ENCODE peak calls at places on chromosomes 2 and 18, in ten cellular contexts. One of them, this sample, is unnamed.

GRCh38 chr2:128520787-128521186 is 202.1 kb upstream of the HS6ST1 start:
- DNase-seq in dermis blood vessel endothelial cell: no peak
- DNase-seq in left lung: no peak
- DNase-seq in tibial artery: no peak
- DNase-seq in osteocyte: no peak
- DNase-seq in NCI-H1694 treated with DMSO at 0.1 percent for 48 hours: no peak
- DNase-seq in endothelial cell: no peak
- DNase-seq in stomach: no peak
- DNase-seq in hepatic stellate cell: no peak
- DNase-seq in posterior cingulate gyrus: no peak
- DNase-seq in this sample: no peak

GRCh38 chr2:75545917-75546316 is 14.8 kb downstream of the EVA1A start:
- DNase-seq in dermis blood vessel endothelial cell: no peak
- DNase-seq in left lung: no peak
- DNase-seq in tibial artery: no peak
- DNase-seq in osteocyte: no peak
- DNase-seq in NCI-H1694 treated with DMSO at 0.1 percent for 48 hours: no peak
- DNase-seq in endothelial cell: no peak
- DNase-seq in stomach: no peak
- DNase-seq in hepatic stellate cell: no peak
- DNase-seq in posterior cingulate gyrus: no peak
- DNase-seq in this sample: no peak

GRCh38 chr2:239927424-239927981 is 97.6 kb downstream of the NDUFA10 start:
- DNase-seq in dermis blood vessel endothelial cell: peak
- DNase-seq in left lung: peak
- DNase-seq in tibial artery: no peak
- DNase-seq in osteocyte: peak
- DNase-seq in NCI-H1694 treated with DMSO at 0.1 percent for 48 hours: no peak
- DNase-seq in endothelial cell: no peak
- DNase-seq in stomach: peak
- DNase-seq in hepatic stellate cell: peak
- DNase-seq in posterior cingulate gyrus: peak
- DNase-seq in this sample: peak

GRCh38 chr2:46568212-46569009 is 89.0 kb downstream of the TMEM247 start:
- DNase-seq in dermis blood vessel endothelial cell: no peak
- DNase-seq in left lung: no peak
- DNase-seq in tibial artery: no peak
- DNase-seq in osteocyte: no peak
- DNase-seq in NCI-H1694 treated with DMSO at 0.1 percent for 48 hours: no peak
- DNase-seq in endothelial cell: no peak
- DNase-seq in stomach: no peak
- DNase-seq in hepatic stellate cell: no peak
- DNase-seq in posterior cingulate gyrus: no peak
- DNase-seq in this sample: no peak

GRCh38 chr2:236769981-236770671 is 200.5 kb downstream of the ACKR3 start:
- DNase-seq in dermis blood vessel endothelial cell: peak
- DNase-seq in left lung: no peak
- DNase-seq in tibial artery: no peak
- DNase-seq in osteocyte: no peak
- DNase-seq in NCI-H1694 treated with DMSO at 0.1 percent for 48 hours: no peak
- DNase-seq in endothelial cell: no peak
- DNase-seq in stomach: no peak
- DNase-seq in hepatic stellate cell: no peak
- DNase-seq in posterior cingulate gyrus: peak
- DNase-seq in this sample: no peak

GRCh38 chr2:182818541-182819308 is 47.7 kb downstream of the FRZB start:
- DNase-seq in dermis blood vessel endothelial cell: no peak
- DNase-seq in left lung: no peak
- DNase-seq in tibial artery: no peak
- DNase-seq in osteocyte: no peak
- DNase-seq in NCI-H1694 treated with DMSO at 0.1 percent for 48 hours: peak
- DNase-seq in endothelial cell: no peak
- DNase-seq in stomach: no peak
- DNase-seq in hepatic stellate cell: no peak
- DNase-seq in posterior cingulate gyrus: no peak
- DNase-seq in this sample: no peak

GRCh38 chr2:160332318-160332717 is 132.2 kb upstream of the ITGB6 start:
- DNase-seq in dermis blood vessel endothelial cell: peak
- DNase-seq in left lung: no peak
- DNase-seq in tibial artery: peak
- DNase-seq in osteocyte: no peak
- DNase-seq in NCI-H1694 treated with DMSO at 0.1 percent for 48 hours: no peak
- DNase-seq in endothelial cell: peak
- DNase-seq in stomach: no peak
- DNase-seq in hepatic stellate cell: peak
- DNase-seq in posterior cingulate gyrus: no peak
- DNase-seq in this sample: no peak

GRCh38 chr2:20611077-20611843 is 39.6 kb downstream of the HS1BP3 start:
- DNase-seq in dermis blood vessel endothelial cell: peak
- DNase-seq in left lung: peak
- DNase-seq in tibial artery: peak
- DNase-seq in osteocyte: no peak
- DNase-seq in NCI-H1694 treated with DMSO at 0.1 percent for 48 hours: no peak
- DNase-seq in endothelial cell: peak
- DNase-seq in stomach: peak
- DNase-seq in hepatic stellate cell: peak
- DNase-seq in posterior cingulate gyrus: peak
- DNase-seq in this sample: no peak

GRCh38 chr2:44286884-44287638 is 11.8 kb downstream of the SLC3A1 start:
- DNase-seq in dermis blood vessel endothelial cell: no peak
- DNase-seq in left lung: no peak
- DNase-seq in tibial artery: no peak
- DNase-seq in osteocyte: no peak
- DNase-seq in NCI-H1694 treated with DMSO at 0.1 percent for 48 hours: no peak
- DNase-seq in endothelial cell: no peak
- DNase-seq in stomach: peak
- DNase-seq in hepatic stellate cell: no peak
- DNase-seq in posterior cingulate gyrus: no peak
- DNase-seq in this sample: no peak

GRCh38 chr2:145845207-145845894 is 1325.4 kb upstream of the ZEB2 start:
- DNase-seq in dermis blood vessel endothelial cell: no peak
- DNase-seq in left lung: no peak
- DNase-seq in tibial artery: no peak
- DNase-seq in osteocyte: no peak
- DNase-seq in NCI-H1694 treated with DMSO at 0.1 percent for 48 hours: no peak
- DNase-seq in endothelial cell: no peak
- DNase-seq in stomach: no peak
- DNase-seq in hepatic stellate cell: no peak
- DNase-seq in posterior cingulate gyrus: no peak
- DNase-seq in this sample: no peak

GRCh38 chr2:238339814-238340213 is 19.5 kb downstream of the TRAF3IP1 start:
- DNase-seq in dermis blood vessel endothelial cell: no peak
- DNase-seq in left lung: peak
- DNase-seq in tibial artery: no peak
- DNase-seq in osteocyte: no peak
- DNase-seq in NCI-H1694 treated with DMSO at 0.1 percent for 48 hours: no peak
- DNase-seq in endothelial cell: no peak
- DNase-seq in stomach: no peak
- DNase-seq in hepatic stellate cell: no peak
- DNase-seq in posterior cingulate gyrus: no peak
- DNase-seq in this sample: peak

GRCh38 chr2:217256261-217256660 is 396.4 kb upstream of the TNP1 start:
- DNase-seq in dermis blood vessel endothelial cell: no peak
- DNase-seq in left lung: no peak
- DNase-seq in tibial artery: no peak
- DNase-seq in osteocyte: no peak
- DNase-seq in NCI-H1694 treated with DMSO at 0.1 percent for 48 hours: no peak
- DNase-seq in endothelial cell: no peak
- DNase-seq in stomach: no peak
- DNase-seq in hepatic stellate cell: no peak
- DNase-seq in posterior cingulate gyrus: no peak
- DNase-seq in this sample: no peak

GRCh38 chr2:60445684-60446184 is 107.7 kb downstream of the BCL11A start:
- DNase-seq in dermis blood vessel endothelial cell: no peak
- DNase-seq in left lung: no peak
- DNase-seq in tibial artery: no peak
- DNase-seq in osteocyte: no peak
- DNase-seq in NCI-H1694 treated with DMSO at 0.1 percent for 48 hours: peak
- DNase-seq in endothelial cell: no peak
- DNase-seq in stomach: no peak
- DNase-seq in hepatic stellate cell: no peak
- DNase-seq in posterior cingulate gyrus: no peak
- DNase-seq in this sample: no peak

GRCh38 chr2:120442923-120443571 is 97.1 kb downstream of the INHBB start:
- DNase-seq in dermis blood vessel endothelial cell: no peak
- DNase-seq in left lung: peak
- DNase-seq in tibial artery: no peak
- DNase-seq in osteocyte: no peak
- DNase-seq in NCI-H1694 treated with DMSO at 0.1 percent for 48 hours: no peak
- DNase-seq in endothelial cell: peak
- DNase-seq in stomach: peak
- DNase-seq in hepatic stellate cell: peak
- DNase-seq in posterior cingulate gyrus: peak
- DNase-seq in this sample: no peak

GRCh38 chr18:45464619-45465018 is 150.7 kb upstream of the SLC14A2 start:
- DNase-seq in dermis blood vessel endothelial cell: no peak
- DNase-seq in left lung: no peak
- DNase-seq in tibial artery: no peak
- DNase-seq in osteocyte: no peak
- DNase-seq in NCI-H1694 treated with DMSO at 0.1 percent for 48 hours: peak
- DNase-seq in endothelial cell: no peak
- DNase-seq in stomach: no peak
- DNase-seq in hepatic stellate cell: no peak
- DNase-seq in posterior cingulate gyrus: peak
- DNase-seq in this sample: no peak

GRCh38 chr2:228847684-228848083 is 423.4 kb downstream of the PID1 start:
- DNase-seq in dermis blood vessel endothelial cell: no peak
- DNase-seq in left lung: no peak
- DNase-seq in tibial artery: no peak
- DNase-seq in osteocyte: no peak
- DNase-seq in NCI-H1694 treated with DMSO at 0.1 percent for 48 hours: no peak
- DNase-seq in endothelial cell: no peak
- DNase-seq in stomach: no peak
- DNase-seq in hepatic stellate cell: no peak
- DNase-seq in posterior cingulate gyrus: no peak
- DNase-seq in this sample: no peak

GRCh38 chr2:71779306-71779855 is 326.0 kb downstream of the DYSF start:
- DNase-seq in dermis blood vessel endothelial cell: no peak
- DNase-seq in left lung: no peak
- DNase-seq in tibial artery: no peak
- DNase-seq in osteocyte: peak
- DNase-seq in NCI-H1694 treated with DMSO at 0.1 percent for 48 hours: no peak
- DNase-seq in endothelial cell: no peak
- DNase-seq in stomach: no peak
- DNase-seq in hepatic stellate cell: no peak
- DNase-seq in posterior cingulate gyrus: no peak
- DNase-seq in this sample: no peak

GRCh38 chr2:12948231-12948962 is 231.7 kb downstream of the TRIB2 start:
- DNase-seq in dermis blood vessel endothelial cell: peak
- DNase-seq in left lung: no peak
- DNase-seq in tibial artery: no peak
- DNase-seq in osteocyte: no peak
- DNase-seq in NCI-H1694 treated with DMSO at 0.1 percent for 48 hours: no peak
- DNase-seq in endothelial cell: no peak
- DNase-seq in stomach: no peak
- DNase-seq in hepatic stellate cell: no peak
- DNase-seq in posterior cingulate gyrus: no peak
- DNase-seq in this sample: no peak

GRCh38 chr2:23520256-23520655 is 135.3 kb downstream of the KLHL29 start:
- DNase-seq in dermis blood vessel endothelial cell: no peak
- DNase-seq in left lung: no peak
- DNase-seq in tibial artery: no peak
- DNase-seq in osteocyte: no peak
- DNase-seq in NCI-H1694 treated with DMSO at 0.1 percent for 48 hours: no peak
- DNase-seq in endothelial cell: no peak
- DNase-seq in stomach: no peak
- DNase-seq in hepatic stellate cell: no peak
- DNase-seq in posterior cingulate gyrus: peak
- DNase-seq in this sample: no peak

GRCh38 chr2:206920310-206920709 is 19.0 kb upstream of the CPO start:
- DNase-seq in dermis blood vessel endothelial cell: no peak
- DNase-seq in left lung: no peak
- DNase-seq in tibial artery: no peak
- DNase-seq in osteocyte: no peak
- DNase-seq in NCI-H1694 treated with DMSO at 0.1 percent for 48 hours: no peak
- DNase-seq in endothelial cell: no peak
- DNase-seq in stomach: no peak
- DNase-seq in hepatic stellate cell: no peak
- DNase-seq in posterior cingulate gyrus: no peak
- DNase-seq in this sample: no peak

GRCh38 chr2:159788218-159788617 is 9.8 kb downstream of the CD302 start:
- DNase-seq in dermis blood vessel endothelial cell: no peak
- DNase-seq in left lung: no peak
- DNase-seq in tibial artery: no peak
- DNase-seq in osteocyte: no peak
- DNase-seq in NCI-H1694 treated with DMSO at 0.1 percent for 48 hours: no peak
- DNase-seq in endothelial cell: no peak
- DNase-seq in stomach: no peak
- DNase-seq in hepatic stellate cell: no peak
- DNase-seq in posterior cingulate gyrus: no peak
- DNase-seq in this sample: no peak

GRCh38 chr2:25041307-25041927 is 459 bp upstream of the EFR3B start:
- DNase-seq in dermis blood vessel endothelial cell: peak
- DNase-seq in left lung: peak
- DNase-seq in tibial artery: peak
- DNase-seq in osteocyte: no peak
- DNase-seq in NCI-H1694 treated with DMSO at 0.1 percent for 48 hours: peak
- DNase-seq in endothelial cell: peak
- DNase-seq in stomach: peak
- DNase-seq in hepatic stellate cell: peak
- DNase-seq in posterior cingulate gyrus: peak
- DNase-seq in this sample: peak

GRCh38 chr2:72892506-72893173 is 5.4 kb downstream of the SPR start:
- DNase-seq in dermis blood vessel endothelial cell: peak
- DNase-seq in left lung: peak
- DNase-seq in tibial artery: no peak
- DNase-seq in osteocyte: peak
- DNase-seq in NCI-H1694 treated with DMSO at 0.1 percent for 48 hours: peak
- DNase-seq in endothelial cell: peak
- DNase-seq in stomach: peak
- DNase-seq in hepatic stellate cell: peak
- DNase-seq in posterior cingulate gyrus: peak
- DNase-seq in this sample: peak

GRCh38 chr2:128638311-128638710 is 319.6 kb upstream of the HS6ST1 start:
- DNase-seq in dermis blood vessel endothelial cell: no peak
- DNase-seq in left lung: no peak
- DNase-seq in tibial artery: no peak
- DNase-seq in osteocyte: peak
- DNase-seq in NCI-H1694 treated with DMSO at 0.1 percent for 48 hours: no peak
- DNase-seq in endothelial cell: no peak
- DNase-seq in stomach: peak
- DNase-seq in hepatic stellate cell: no peak
- DNase-seq in posterior cingulate gyrus: peak
- DNase-seq in this sample: no peak

GRCh38 chr2:43024515-43024962 is 201.9 kb downstream of the ZFP36L2 start:
- DNase-seq in dermis blood vessel endothelial cell: peak
- DNase-seq in left lung: peak
- DNase-seq in tibial artery: peak
- DNase-seq in osteocyte: no peak
- DNase-seq in NCI-H1694 treated with DMSO at 0.1 percent for 48 hours: no peak
- DNase-seq in endothelial cell: peak
- DNase-seq in stomach: peak
- DNase-seq in hepatic stellate cell: peak
- DNase-seq in posterior cingulate gyrus: peak
- DNase-seq in this sample: peak

GRCh38 chr18:38369772-38370690 is 804.4 kb upstream of the CELF4 start:
- DNase-seq in dermis blood vessel endothelial cell: no peak
- DNase-seq in left lung: no peak
- DNase-seq in tibial artery: no peak
- DNase-seq in osteocyte: no peak
- DNase-seq in NCI-H1694 treated with DMSO at 0.1 percent for 48 hours: no peak
- DNase-seq in endothelial cell: no peak
- DNase-seq in stomach: no peak
- DNase-seq in hepatic stellate cell: no peak
- DNase-seq in posterior cingulate gyrus: no peak
- DNase-seq in this sample: no peak

GRCh38 chr2:154692927-154693326 is 5.6 kb upstream of the KCNJ3 start:
- DNase-seq in dermis blood vessel endothelial cell: no peak
- DNase-seq in left lung: no peak
- DNase-seq in tibial artery: no peak
- DNase-seq in osteocyte: no peak
- DNase-seq in NCI-H1694 treated with DMSO at 0.1 percent for 48 hours: no peak
- DNase-seq in endothelial cell: no peak
- DNase-seq in stomach: no peak
- DNase-seq in hepatic stellate cell: no peak
- DNase-seq in posterior cingulate gyrus: no peak
- DNase-seq in this sample: no peak

GRCh38 chr2:217117523-217117922 is 257.7 kb upstream of the TNP1 start:
- DNase-seq in dermis blood vessel endothelial cell: no peak
- DNase-seq in left lung: no peak
- DNase-seq in tibial artery: no peak
- DNase-seq in osteocyte: no peak
- DNase-seq in NCI-H1694 treated with DMSO at 0.1 percent for 48 hours: no peak
- DNase-seq in endothelial cell: no peak
- DNase-seq in stomach: no peak
- DNase-seq in hepatic stellate cell: no peak
- DNase-seq in posterior cingulate gyrus: no peak
- DNase-seq in this sample: no peak

This sample was measured in T47D.